ENCODE peak calls at places on chromosomes 1 and 21, in ten cellular contexts. J, K, T, U, L, Q, X, A, E and H are unnamed samples.
A peak's percentile ranks its signal among the peaks of the same experiment; 100 is the strongest.

GRCh38 chr1:228236744-228237143 is 28.9 kb downstream of the OBSCN start:
- DNase-seq in X (peak; percentile 21), Q (no peak), T (no peak), L (peak; percentile 28), E (no peak), A (peak; percentile 69), K (peak; percentile 46), U (no peak), J (peak; percentile 86), H (no peak)

GRCh38 chr1:235917267-235917811 is 50.6 kb upstream of the LYST start:
- DNase-seq in L (peak; percentile 99), E (peak; percentile 99), U (peak; percentile 100), X (peak; percentile 99), K (peak; percentile 100), J (no peak), Q (peak; percentile 98), T (no peak), A (peak; percentile 99), H (no peak)

GRCh38 chr1:237126180-237126579 is 84.2 kb downstream of the RYR2 start:
- DNase-seq in A (no peak), E (no peak), K (no peak), T (no peak), Q (no peak), U (no peak), L (no peak), X (no peak), J (no peak), H (no peak)

GRCh38 chr1:12175456-12175797 is 8.6 kb downstream of the TNFRSF1B start:
- DNase-seq in K (no peak), L (no peak), Q (no peak), X (no peak), J (no peak), E (no peak), U (no peak), A (no peak), T (no peak), H (no peak)

GRCh38 chr1:165376041-165376810 is 19.7 kb upstream of the LMX1A start:
- DNase-seq in X (peak; percentile 87), J (peak; percentile 90), E (peak; percentile 97), T (no peak), U (peak; percentile 63), L (peak; percentile 95), Q (peak; percentile 50), A (peak; percentile 95), K (peak; percentile 95), H (peak; percentile 60)

GRCh38 chr1:29708818-29709710 is 472.7 kb downstream of the PTPRU start:
- DNase-seq in K (peak; percentile 96), J (no peak), E (peak; percentile 62), A (peak; percentile 74), X (peak; percentile 91), T (no peak), L (peak; percentile 51), U (peak; percentile 87), Q (peak; percentile 95), H (no peak)

GRCh38 chr1:61853545-61853944 is 111.3 kb downstream of the PATJ start:
- DNase-seq in A (peak; percentile 55), K (peak; percentile 13), T (no peak), J (no peak), U (no peak), E (peak; percentile 33), L (no peak), Q (peak; percentile 24), X (peak; percentile 15), H (no peak)

GRCh38 chr1:28056129-28056925 is 32.1 kb downstream of the EYA3 start:
- DNase-seq in K (no peak), T (no peak), Q (no peak), L (no peak), J (no peak), A (no peak), X (peak; percentile 35), U (no peak), E (no peak), H (no peak)

GRCh38 chr1:225998560-225999226 is 450 bp downstream of the SDE2 start:
- DNase-seq in K (peak; percentile 48), Q (no peak), E (no peak), J (peak; percentile 36), X (peak; percentile 63), L (peak; percentile 14), A (peak; percentile 25), T (no peak), U (peak; percentile 11), H (no peak)

GRCh38 chr1:231507476-231508355 is 20.8 kb upstream of the TSNAX start:
- DNase-seq in L (no peak), U (peak; percentile 61), K (no peak), T (no peak), E (no peak), X (no peak), Q (no peak), J (no peak), A (no peak), H (no peak)

GRCh38 chr1:158507511-158507910 is 35.5 kb downstream of the OR10R2 start:
- DNase-seq in T (no peak), A (no peak), K (no peak), X (no peak), J (no peak), U (no peak), E (no peak), Q (no peak), L (no peak), H (no peak)

GRCh38 chr1:22751124-22751531 is 40.5 kb downstream of the EPHB2 start:
- DNase-seq in A (no peak), E (no peak), J (no peak), X (no peak), L (no peak), T (no peak), Q (no peak), U (no peak), K (no peak), H (no peak)

GRCh38 chr21:25283720-25284119 is 323.6 kb downstream of the MRPL39 start:
- DNase-seq in X (peak; percentile 25), L (peak; percentile 13), A (peak; percentile 70), U (peak; percentile 30), J (peak; percentile 1), K (peak; percentile 72), Q (no peak), T (peak; percentile 25), E (peak; percentile 40), H (no peak)

GRCh38 chr1:43366179-43366578 is 1.6 kb downstream of the ELOVL1 start:
- DNase-seq in E (no peak), Q (no peak), L (no peak), U (peak; percentile 56), K (no peak), X (no peak), A (no peak), T (no peak), J (peak; percentile 81), H (no peak)

GRCh38 chr1:162035241-162035640 is 11.6 kb upstream of the OLFML2B start:
- DNase-seq in A (peak; percentile 37), Q (no peak), J (no peak), T (no peak), L (no peak), U (peak; percentile 61), E (no peak), K (peak; percentile 76), X (peak; percentile 60), H (no peak)

GRCh38 chr1:55235722-55236121 is 20.6 kb upstream of the USP24 start:
- DNase-seq in L (peak; percentile 68), X (peak; percentile 88), E (no peak), K (peak; percentile 94), J (no peak), U (peak; percentile 84), T (no peak), A (peak; percentile 46), Q (peak; percentile 33), H (no peak)

GRCh38 chr1:103948526-103948925 is 198.8 kb downstream of the AMY1C start:
- DNase-seq in K (peak; percentile 1), T (no peak), Q (no peak), X (no peak), U (no peak), E (no peak), L (no peak), A (peak; percentile 1), J (no peak), H (no peak)

GRCh38 chr1:208081972-208082371 is 162.2 kb downstream of the PLXNA2 start:
- DNase-seq in A (no peak), U (no peak), J (peak; percentile 75), Q (no peak), L (no peak), T (no peak), E (no peak), X (peak; percentile 16), K (no peak), H (no peak)

GRCh38 chr1:145706282-145706681 is 886 bp downstream of the PDZK1 start:
- DNase-seq in L (no peak), K (peak; percentile 98), X (peak; percentile 60), U (peak; percentile 98), J (no peak), T (no peak), E (no peak), A (no peak), Q (no peak), H (no peak)

GRCh38 chr1:99650773-99651437 is 5.0 kb downstream of the PALMD start:
- DNase-seq in T (no peak), U (peak; percentile 82), E (no peak), L (no peak), J (no peak), X (peak; percentile 75), Q (no peak), K (peak; percentile 44), A (peak; percentile 80), H (no peak)

GRCh38 chr1:233168384-233168783 is 127.1 kb downstream of the PCNX2 start:
- DNase-seq in Q (no peak), U (peak; percentile 47), J (no peak), L (no peak), E (no peak), X (no peak), T (no peak), K (no peak), A (no peak), H (no peak)

GRCh38 chr1:54001620-54002019 is 16.4 kb downstream of the LDLRAD1 start:
- DNase-seq in J (peak; percentile 13), A (no peak), U (no peak), X (no peak), Q (no peak), E (no peak), L (no peak), T (no peak), K (no peak), H (no peak)

GRCh38 chr1:32023351-32023750 is 9.7 kb downstream of the KHDRBS1 start:
- DNase-seq in Q (no peak), A (peak; percentile 60), K (no peak), U (no peak), X (no peak), L (no peak), E (no peak), J (no peak), T (no peak), H (no peak)

GRCh38 chr1:149888999-149889289 is 10.4 kb upstream of the BOLA1 start:
- DNase-seq in E (peak; percentile 26), X (no peak), J (no peak), T (no peak), A (peak; percentile 65), U (no peak), L (no peak), Q (no peak), K (peak; percentile 80), H (no peak)

GRCh38 chr1:34896612-34897011 is 32.8 kb downstream of the DLGAP3 start:
- DNase-seq in T (no peak), E (no peak), A (peak; percentile 21), J (no peak), L (no peak), X (no peak), U (no peak), K (peak; percentile 12), Q (no peak), H (no peak)

GRCh38 chr1:19388980-19389379 is 76.9 kb downstream of the SLC66A1 start:
- DNase-seq in X (no peak), U (no peak), E (no peak), J (no peak), Q (no peak), T (no peak), A (no peak), L (no peak), K (peak; percentile 69), H (no peak)

GRCh38 chr1:212814989-212815388 is 23.3 kb downstream of the TATDN3 start:
- DNase-seq in L (no peak), A (peak; percentile 31), J (peak; percentile 28), Q (no peak), X (no peak), K (peak; percentile 14), U (no peak), E (no peak), T (no peak), H (no peak)

GRCh38 chr21:36647279-36648093 is 51.4 kb upstream of the SIM2 start:
- DNase-seq in U (no peak), J (peak; percentile 62), E (no peak), L (no peak), Q (no peak), T (peak; percentile 31), K (peak; percentile 79), A (peak; percentile 52), X (peak; percentile 76), H (no peak)